ENCODE peak calls at places on chromosomes 11 and 22, in five cellular contexts. One of them, this sample, is unnamed.

GRCh38 chr11:18650859-18651557 is 16.9 kb upstream of the SPTY2D1 start:
- DNase-seq in HEK293T: peak
- DNase-seq in GM12878: peak
- DNase-seq in NT2/D1: peak
- DNase-seq in HepG2: peak
- DNase-seq in this sample: peak

GRCh38 chr22:27866136-27867091 is 52.6 kb downstream of the PITPNB start:
- DNase-seq in HEK293T: no peak
- DNase-seq in GM12878: no peak
- DNase-seq in NT2/D1: no peak
- DNase-seq in HepG2: peak
- DNase-seq in this sample: no peak

GRCh38 chr22:22538226-22538989 is 18.3 kb upstream of the ZNF280A start:
- DNase-seq in HEK293T: no peak
- DNase-seq in GM12878: no peak
- DNase-seq in NT2/D1: no peak
- DNase-seq in HepG2: no peak
- DNase-seq in this sample: no peak

GRCh38 chr11:62266558-62266957 is 3.4 kb upstream of the SCGB2A2 start:
- DNase-seq in HEK293T: no peak
- DNase-seq in GM12878: no peak
- DNase-seq in NT2/D1: no peak
- DNase-seq in HepG2: no peak
- DNase-seq in this sample: no peak

GRCh38 chr11:102974552-102975280 is 19.2 kb upstream of the MMP13 start:
- DNase-seq in HEK293T: no peak
- DNase-seq in GM12878: no peak
- DNase-seq in NT2/D1: no peak
- DNase-seq in HepG2: no peak
- DNase-seq in this sample: no peak

GRCh38 chr22:17575151-17575550 is 11.9 kb downstream of the SLC25A18 start:
- DNase-seq in HEK293T: no peak
- DNase-seq in GM12878: no peak
- DNase-seq in NT2/D1: no peak
- DNase-seq in HepG2: no peak
- DNase-seq in this sample: no peak

GRCh38 chr11:58561394-58562102 is 14.1 kb downstream of the LPXN start:
- DNase-seq in HEK293T: no peak
- DNase-seq in GM12878: no peak
- DNase-seq in NT2/D1: no peak
- DNase-seq in HepG2: peak
- DNase-seq in this sample: no peak

GRCh38 chr11:109859325-109859724 is 233.9 kb upstream of the ZC3H12C start:
- DNase-seq in HEK293T: no peak
- DNase-seq in GM12878: no peak
- DNase-seq in NT2/D1: no peak
- DNase-seq in HepG2: peak
- DNase-seq in this sample: no peak

GRCh38 chr11:61071208-61071681 is 31.0 kb upstream of the CD5 start:
- DNase-seq in HEK293T: no peak
- DNase-seq in GM12878: no peak
- DNase-seq in NT2/D1: no peak
- DNase-seq in HepG2: no peak
- DNase-seq in this sample: no peak

GRCh38 chr11:119473226-119473625 is 50.3 kb upstream of the THY1 start:
- DNase-seq in HEK293T: no peak
- DNase-seq in GM12878: no peak
- DNase-seq in NT2/D1: no peak
- DNase-seq in HepG2: peak
- DNase-seq in this sample: no peak

GRCh38 chr11:120330045-120330444 is 4.9 kb downstream of the TLCD5 start:
- DNase-seq in HEK293T: no peak
- DNase-seq in GM12878: no peak
- DNase-seq in NT2/D1: no peak
- DNase-seq in HepG2: no peak
- DNase-seq in this sample: no peak

GRCh38 chr22:48919187-48919590 is 908.5 kb downstream of the BRD1 start:
- DNase-seq in HEK293T: no peak
- DNase-seq in GM12878: no peak
- DNase-seq in NT2/D1: no peak
- DNase-seq in HepG2: no peak
- DNase-seq in this sample: peak

GRCh38 chr22:44797181-44797720 is 44.9 kb downstream of the ARHGAP8 start:
- DNase-seq in HEK293T: no peak
- DNase-seq in GM12878: no peak
- DNase-seq in NT2/D1: no peak
- DNase-seq in HepG2: no peak
- DNase-seq in this sample: no peak

GRCh38 chr22:18056161-18056666 is 21.6 kb upstream of the PEX26 start:
- DNase-seq in HEK293T: no peak
- DNase-seq in GM12878: no peak
- DNase-seq in NT2/D1: no peak
- DNase-seq in HepG2: peak
- DNase-seq in this sample: no peak

GRCh38 chr22:35274154-35274871 is 17.0 kb downstream of the HMGXB4 start:
- DNase-seq in HEK293T: no peak
- DNase-seq in GM12878: no peak
- DNase-seq in NT2/D1: no peak
- DNase-seq in HepG2: no peak
- DNase-seq in this sample: no peak

GRCh38 chr22:28395920-28396447 is 283.7 kb downstream of the TTC28 start:
- DNase-seq in HEK293T: no peak
- DNase-seq in GM12878: no peak
- DNase-seq in NT2/D1: no peak
- DNase-seq in HepG2: peak
- DNase-seq in this sample: no peak

GRCh38 chr11:103067118-103067517 is 24.8 kb downstream of the DCUN1D5 start:
- DNase-seq in HEK293T: no peak
- DNase-seq in GM12878: no peak
- DNase-seq in NT2/D1: no peak
- DNase-seq in HepG2: no peak
- DNase-seq in this sample: no peak

GRCh38 chr22:46518038-46518437 is 19.4 kb downstream of the CELSR1 start:
- DNase-seq in HEK293T: no peak
- DNase-seq in GM12878: no peak
- DNase-seq in NT2/D1: no peak
- DNase-seq in HepG2: no peak
- DNase-seq in this sample: no peak

GRCh38 chr11:88332851-88333250 is 4.7 kb downstream of the CTSC start:
- DNase-seq in HEK293T: no peak
- DNase-seq in GM12878: no peak
- DNase-seq in NT2/D1: no peak
- DNase-seq in HepG2: no peak
- DNase-seq in this sample: no peak

GRCh38 chr11:28657378-28658030 is 549.3 kb downstream of the METTL15 start:
- DNase-seq in HEK293T: no peak
- DNase-seq in GM12878: no peak
- DNase-seq in NT2/D1: no peak
- DNase-seq in HepG2: no peak
- DNase-seq in this sample: no peak

GRCh38 chr11:110121204-110121603 is 28.0 kb downstream of the ZC3H12C start:
- DNase-seq in HEK293T: no peak
- DNase-seq in GM12878: no peak
- DNase-seq in NT2/D1: no peak
- DNase-seq in HepG2: no peak
- DNase-seq in this sample: no peak

GRCh38 chr11:104705475-104706195 is 192.6 kb downstream of the CASP12 start:
- DNase-seq in HEK293T: no peak
- DNase-seq in GM12878: peak
- DNase-seq in NT2/D1: no peak
- DNase-seq in HepG2: no peak
- DNase-seq in this sample: no peak

GRCh38 chr11:83545911-83546310 is 259.7 kb upstream of the CCDC90B start:
- DNase-seq in HEK293T: no peak
- DNase-seq in GM12878: no peak
- DNase-seq in NT2/D1: no peak
- DNase-seq in HepG2: no peak
- DNase-seq in this sample: no peak

GRCh38 chr11:12769834-12770345 is 95.7 kb downstream of the TEAD1 start:
- DNase-seq in HEK293T: no peak
- DNase-seq in GM12878: no peak
- DNase-seq in NT2/D1: no peak
- DNase-seq in HepG2: no peak
- DNase-seq in this sample: no peak

GRCh38 chr11:134398079-134398444 is 14.0 kb downstream of the B3GAT1 start:
- DNase-seq in HEK293T: no peak
- DNase-seq in GM12878: no peak
- DNase-seq in NT2/D1: no peak
- DNase-seq in HepG2: no peak
- DNase-seq in this sample: no peak

GRCh38 chr22:49010086-49010863 is 817.4 kb downstream of the BRD1 start:
- DNase-seq in HEK293T: no peak
- DNase-seq in GM12878: no peak
- DNase-seq in NT2/D1: no peak
- DNase-seq in HepG2: no peak
- DNase-seq in this sample: peak

GRCh38 chr11:79182794-79183193 is 258.0 kb downstream of the TENM4 start:
- DNase-seq in HEK293T: no peak
- DNase-seq in GM12878: no peak
- DNase-seq in NT2/D1: no peak
- DNase-seq in HepG2: no peak
- DNase-seq in this sample: no peak

GRCh38 chr22:42676059-42676607 is 26.9 kb upstream of the CYB5R3 start:
- DNase-seq in HEK293T: no peak
- DNase-seq in GM12878: no peak
- DNase-seq in NT2/D1: no peak
- DNase-seq in HepG2: no peak
- DNase-seq in this sample: no peak

GRCh38 chr22:28505416-28506156 is 174.1 kb downstream of the TTC28 start:
- DNase-seq in HEK293T: no peak
- DNase-seq in GM12878: no peak
- DNase-seq in NT2/D1: no peak
- DNase-seq in HepG2: no peak
- DNase-seq in this sample: no peak

GRCh38 chr11:12099132-12099873 is 11.1 kb upstream of the MICAL2 start:
- DNase-seq in HEK293T: no peak
- DNase-seq in GM12878: no peak
- DNase-seq in NT2/D1: no peak
- DNase-seq in HepG2: no peak
- DNase-seq in this sample: no peak

GRCh38 chr11:121336279-121336947 is 43.8 kb downstream of the SC5D start:
- DNase-seq in HEK293T: no peak
- DNase-seq in GM12878: no peak
- DNase-seq in NT2/D1: no peak
- DNase-seq in HepG2: no peak
- DNase-seq in this sample: no peak

GRCh38 chr11:113806403-113806802 is 26.8 kb downstream of the CLDN25 start:
- DNase-seq in HEK293T: peak
- DNase-seq in GM12878: no peak
- DNase-seq in NT2/D1: peak
- DNase-seq in HepG2: peak
- DNase-seq in this sample: no peak

GRCh38 chr11:68838572-68838964 is 3.1 kb downstream of the CPT1A start:
- DNase-seq in HEK293T: no peak
- DNase-seq in GM12878: no peak
- DNase-seq in NT2/D1: no peak
- DNase-seq in HepG2: peak
- DNase-seq in this sample: no peak

GRCh38 chr22:29641052-29641780 is 37.8 kb downstream of the NF2 start:
- DNase-seq in HEK293T: peak
- DNase-seq in GM12878: no peak
- DNase-seq in NT2/D1: no peak
- DNase-seq in HepG2: no peak
- DNase-seq in this sample: no peak
- TF ChIP-seq SUZ12 in HEK293T: no peak
- TF ChIP-seq SUZ12 in GM12878: no peak
- TF ChIP-seq SUZ12 in NT2/D1: no peak
- TF ChIP-seq SUZ12 in HepG2: no peak
- TF ChIP-seq SUZ12 in this sample: no peak

DNA sequence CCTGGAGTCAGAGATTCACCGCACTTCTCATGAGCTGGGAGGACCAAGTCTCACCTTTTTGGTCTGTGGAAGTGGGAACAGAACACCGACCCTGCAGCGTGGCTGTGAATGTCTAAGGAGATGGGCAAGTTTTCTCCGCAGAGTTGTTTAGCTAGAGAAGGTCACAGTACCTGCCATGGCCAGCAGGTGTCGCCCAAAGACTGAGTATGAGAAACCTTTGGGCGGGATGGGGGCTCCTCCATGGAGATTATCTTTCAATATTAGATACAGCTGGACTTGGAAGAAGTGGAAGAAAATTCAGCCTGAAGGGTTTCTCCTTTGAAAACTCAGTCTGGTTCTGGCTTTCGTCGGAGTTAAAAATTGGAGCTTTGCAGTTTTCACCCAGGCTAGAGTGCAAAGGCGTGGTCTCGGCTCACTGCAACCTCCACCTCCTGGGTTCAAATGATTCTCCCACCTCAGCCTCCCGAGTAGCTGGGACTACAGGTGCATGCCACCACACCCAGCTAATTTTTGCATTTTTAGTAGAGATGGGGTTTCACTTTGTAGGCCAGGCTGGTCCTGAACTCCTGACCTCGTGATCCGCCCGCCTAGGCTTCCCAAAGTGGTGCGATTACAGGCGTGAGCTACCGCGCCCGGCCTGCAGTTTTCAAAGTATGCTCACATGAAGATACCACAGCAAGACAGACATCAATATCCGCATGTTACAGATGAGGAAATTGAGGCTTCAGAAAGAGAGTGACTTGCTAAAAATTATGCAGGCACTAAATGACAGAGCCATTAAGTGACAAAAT is 10.7 kb upstream of the DSCAML1 start:
- DNase-seq in HEK293T: peak
- DNase-seq in GM12878: no peak
- DNase-seq in NT2/D1: no peak
- DNase-seq in HepG2: no peak
- DNase-seq in this sample: peak
- TF ChIP-seq SUZ12 in HEK293T: no peak
- TF ChIP-seq SUZ12 in GM12878: no peak
- TF ChIP-seq SUZ12 in NT2/D1: no peak
- TF ChIP-seq SUZ12 in HepG2: no peak
- TF ChIP-seq SUZ12 in this sample: no peak

GRCh38 chr22:19680287-19680881 is 33.9 kb upstream of the SEPTIN5 start:
- DNase-seq in HEK293T: no peak
- DNase-seq in GM12878: no peak
- DNase-seq in NT2/D1: no peak
- DNase-seq in HepG2: no peak
- DNase-seq in this sample: no peak

GRCh38 chr22:19681863-19682245 is 32.4 kb upstream of the SEPTIN5 start:
- DNase-seq in HEK293T: no peak
- DNase-seq in GM12878: no peak
- DNase-seq in NT2/D1: no peak
- DNase-seq in HepG2: no peak
- DNase-seq in this sample: no peak

GRCh38 chr22:19678949-19679348 is 35.4 kb upstream of the SEPTIN5 start:
- DNase-seq in HEK293T: no peak
- DNase-seq in GM12878: no peak
- DNase-seq in NT2/D1: no peak
- DNase-seq in HepG2: no peak
- DNase-seq in this sample: no peak

GRCh38 chr22:19680911-19681862 is 33.1 kb upstream of the SEPTIN5 start:
- DNase-seq in HEK293T: no peak
- DNase-seq in GM12878: no peak
- DNase-seq in NT2/D1: no peak
- DNase-seq in HepG2: no peak
- DNase-seq in this sample: no peak

GRCh38 chr22:19679476-19680099 is 34.7 kb upstream of the SEPTIN5 start:
- DNase-seq in HEK293T: peak
- DNase-seq in GM12878: no peak
- DNase-seq in NT2/D1: no peak
- DNase-seq in HepG2: no peak
- DNase-seq in this sample: no peak
- TF ChIP-seq SUZ12 in HEK293T: no peak
- TF ChIP-seq SUZ12 in GM12878: no peak
- TF ChIP-seq SUZ12 in NT2/D1: no peak
- TF ChIP-seq SUZ12 in HepG2: no peak
- TF ChIP-seq SUZ12 in this sample: no peak

GRCh38 chr22:32422062-32422461 is 10.0 kb upstream of the RTCB start:
- DNase-seq in HEK293T: no peak
- DNase-seq in GM12878: no peak
- DNase-seq in NT2/D1: no peak
- DNase-seq in HepG2: no peak
- DNase-seq in this sample: no peak
- TF ChIP-seq SUZ12 in HEK293T: no peak
- TF ChIP-seq SUZ12 in GM12878: no peak
- TF ChIP-seq SUZ12 in NT2/D1: no peak
- TF ChIP-seq SUZ12 in HepG2: no peak
- TF ChIP-seq SUZ12 in this sample: no peak

This sample was measured in H1.